ENCODE peak calls at places on chromosomes 12 and 14, in nine cellular contexts. G is MM.1S, E is cardiac fibroblast, M is BE2C, P is neural progenitor cell, I is tibial nerve, R is WERI-Rb-1, W is psoas muscle, Q is Panc1. T is an unnamed sample.

GRCh38 chr14:81427348-81428058 is 27.4 kb upstream of the STON2 start:
- DNase-seq in G (no peak), E (no peak), M (peak; percentile 76), P (peak; percentile 22), I (no peak), R (no peak), W (peak; percentile 72), Q (no peak), T (no peak)

GRCh38 chr12:104859144-104859543 is 98.9 kb downstream of the SLC41A2 start:
- DNase-seq in G (no peak), E (no peak), M (no peak), P (no peak), I (no peak), R (no peak), W (no peak), Q (no peak), T (no peak)

GRCh38 chr12:109594566-109595317 is 21.1 kb downstream of the MVK start:
- DNase-seq in G (no peak), E (no peak), M (no peak), P (no peak), I (no peak), R (peak; percentile 5), W (no peak), Q (no peak), T (no peak)

GRCh38 chr12:109727039-109727723 is 13.6 kb downstream of the FAM222A start:
- DNase-seq in G (no peak), E (no peak), M (peak; percentile 32), P (peak; percentile 77), I (peak; percentile 35), R (no peak), W (peak; percentile 41), Q (no peak), T (no peak)

GRCh38 chr14:83164016-83164415 is 1630.4 kb upstream of the SEL1L start:
- DNase-seq in G (no peak), E (no peak), M (no peak), P (no peak), I (no peak), R (no peak), W (no peak), Q (no peak), T (no peak)

GRCh38 chr14:68658029-68658509 is 134.8 kb downstream of the ZFP36L1 start:
- DNase-seq in G (no peak), E (no peak), M (no peak), P (no peak), I (no peak), R (no peak), W (no peak), Q (no peak), T (no peak)

GRCh38 chr12:39887824-39888223 is 218.1 kb downstream of the SLC2A13 start:
- DNase-seq in G (no peak), E (no peak), M (no peak), P (no peak), I (no peak), R (no peak), W (no peak), Q (no peak), T (no peak)

GRCh38 chr14:101082436-101083384 is 179.2 kb upstream of the RTL1 start:
- DNase-seq in G (no peak), E (no peak), M (no peak), P (no peak), I (no peak), R (no peak), W (no peak), Q (no peak), T (no peak)

GRCh38 chr14:65170768-65171251 is 68.5 kb upstream of the MAX start:
- DNase-seq in G (no peak), E (peak; percentile 87), M (peak; percentile 69), P (peak; percentile 74), I (no peak), R (peak; percentile 76), W (no peak), Q (no peak), T (no peak)

GRCh38 chr12:697426-697825 is 34.2 kb upstream of the NINJ2 start:
- DNase-seq in G (no peak), E (no peak), M (no peak), P (no peak), I (no peak), R (no peak), W (no peak), Q (no peak), T (no peak)
- H3K4me3 ChIP-seq in G (no peak overlapping the region), E (no peak overlapping the region), M (no peak overlapping the region), P (no peak overlapping the region), I (no peak overlapping the region), R (no peak overlapping the region), W (no peak overlapping the region), Q (no peak overlapping the region), T (no peak overlapping the region)

GRCh38 chr12:2541805-2542204 is 253.0 kb upstream of the FKBP4 start:
- DNase-seq in G (no peak), E (no peak), M (no peak), P (no peak), I (no peak), R (no peak), W (no peak), Q (no peak), T (no peak)
- TF ChIP-seq CTCF in G (no peak), E (no peak), M (no peak), P (no peak), I (no peak), R (no peak), W (no peak), Q (no peak), T (no peak)

DNA sequence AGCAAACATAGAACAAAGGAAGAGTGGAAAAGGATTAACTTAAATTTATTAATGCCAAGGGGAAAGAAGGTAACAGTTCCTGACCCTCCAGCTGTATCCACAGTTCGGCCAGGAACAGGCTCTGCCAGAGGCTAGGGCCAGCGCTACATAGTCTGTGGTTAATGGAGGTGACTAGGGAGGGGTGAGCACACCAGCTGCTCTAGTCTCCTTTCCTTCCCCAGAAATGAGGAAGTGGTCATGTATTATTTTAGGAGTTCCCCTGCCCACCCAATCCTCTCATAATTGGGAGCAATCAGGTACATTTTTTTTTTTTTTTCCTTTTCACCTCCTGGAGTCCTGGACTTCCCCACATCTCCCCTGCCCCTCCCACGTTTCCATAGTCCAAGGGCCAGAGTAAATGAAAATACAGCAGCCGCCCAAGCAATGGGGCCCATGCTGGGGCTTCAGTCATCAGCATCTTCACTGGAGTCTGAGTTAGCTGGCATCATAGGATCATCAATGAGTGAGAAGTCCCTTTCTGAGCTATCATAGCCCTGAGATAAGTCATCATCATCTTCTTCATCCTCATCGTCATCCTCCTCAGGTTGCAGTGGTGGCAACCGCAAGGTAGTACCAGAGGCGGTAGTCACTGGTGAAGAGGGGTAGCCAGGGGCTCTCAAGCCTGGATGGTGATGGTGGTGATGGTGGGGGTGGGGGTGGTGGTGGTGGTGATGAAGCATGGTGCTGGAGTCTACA is 1.5 kb upstream of the SUPT16H start:
- DNase-seq in G (no peak), E (no peak), M (no peak), P (peak; percentile 8), I (no peak), R (no peak), W (no peak), Q (no peak), T (no peak)
- H3K4me3 ChIP-seq in G (peak overlapping the region; percentile 87), E (no peak overlapping the region), M (no peak overlapping the region), P (peak overlapping the region; percentile 79), I (no peak overlapping the region), R (no peak overlapping the region), W (peak overlapping the region; percentile 82), Q (no peak overlapping the region), T (no peak overlapping the region)

GRCh38 chr12:7834701-7835100 is 38.0 kb downstream of the SLC2A14 start:
- DNase-seq in G (no peak), E (no peak), M (no peak), P (no peak), I (no peak), R (no peak), W (no peak), Q (no peak), T (no peak)

GRCh38 chr12:7833831-7834230 is 38.9 kb downstream of the SLC2A14 start:
- DNase-seq in G (no peak), E (no peak), M (no peak), P (no peak), I (no peak), R (no peak), W (no peak), Q (no peak), T (no peak)

GRCh38 chr12:7835766-7836165 is 36.9 kb downstream of the SLC2A14 start:
- DNase-seq in G (no peak), E (no peak), M (no peak), P (no peak), I (no peak), R (no peak), W (no peak), Q (no peak), T (no peak)

GRCh38 chr12:7835116-7835515 is 37.6 kb downstream of the SLC2A14 start:
- DNase-seq in G (no peak), E (no peak), M (no peak), P (no peak), I (no peak), R (no peak), W (no peak), Q (no peak), T (no peak)

DNA sequence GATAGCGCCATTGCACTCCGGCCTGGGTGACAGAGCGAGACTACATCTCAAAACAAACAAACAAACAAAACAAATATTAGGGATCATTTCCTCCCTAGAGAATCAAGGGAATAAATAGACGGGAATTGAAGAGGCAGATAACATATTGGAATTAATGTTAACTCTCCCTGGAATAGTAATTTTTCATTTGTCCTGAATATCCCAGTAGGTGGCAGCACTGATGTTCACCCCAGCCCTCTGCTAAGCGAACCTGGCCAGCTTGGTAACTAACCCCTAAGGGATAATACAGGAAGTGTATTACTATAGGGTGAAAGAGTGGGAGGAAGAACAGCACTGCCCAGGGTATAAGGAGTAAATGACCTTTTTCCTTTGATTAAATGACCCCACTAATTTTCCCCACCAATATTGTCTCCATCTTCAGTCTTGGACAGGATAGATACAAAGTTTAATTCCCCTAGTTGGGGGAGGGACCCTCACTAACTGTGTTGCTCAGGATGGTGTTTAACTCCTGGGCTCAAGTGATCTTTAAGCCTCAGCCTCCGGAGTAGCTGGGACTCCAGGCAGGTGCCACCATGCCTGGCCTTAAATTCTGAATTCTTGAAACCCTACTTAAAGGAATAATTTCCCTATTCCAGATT is 40.5 kb downstream of the SLC2A14 start:
- DNase-seq in G (peak; percentile 35), E (peak; percentile 78), M (peak; percentile 40), P (peak; percentile 58), I (no peak), R (peak; percentile 60), W (no peak), Q (peak; percentile 4), T (peak; percentile 34)
- TF ChIP-seq CTCF in G (peak; percentile 53), E (peak; percentile 66), M (peak; percentile 63), P (peak; percentile 69), I (peak; percentile 20), R (peak; percentile 40), W (no peak), Q (peak; percentile 70), T (peak; percentile 64)

DNA sequence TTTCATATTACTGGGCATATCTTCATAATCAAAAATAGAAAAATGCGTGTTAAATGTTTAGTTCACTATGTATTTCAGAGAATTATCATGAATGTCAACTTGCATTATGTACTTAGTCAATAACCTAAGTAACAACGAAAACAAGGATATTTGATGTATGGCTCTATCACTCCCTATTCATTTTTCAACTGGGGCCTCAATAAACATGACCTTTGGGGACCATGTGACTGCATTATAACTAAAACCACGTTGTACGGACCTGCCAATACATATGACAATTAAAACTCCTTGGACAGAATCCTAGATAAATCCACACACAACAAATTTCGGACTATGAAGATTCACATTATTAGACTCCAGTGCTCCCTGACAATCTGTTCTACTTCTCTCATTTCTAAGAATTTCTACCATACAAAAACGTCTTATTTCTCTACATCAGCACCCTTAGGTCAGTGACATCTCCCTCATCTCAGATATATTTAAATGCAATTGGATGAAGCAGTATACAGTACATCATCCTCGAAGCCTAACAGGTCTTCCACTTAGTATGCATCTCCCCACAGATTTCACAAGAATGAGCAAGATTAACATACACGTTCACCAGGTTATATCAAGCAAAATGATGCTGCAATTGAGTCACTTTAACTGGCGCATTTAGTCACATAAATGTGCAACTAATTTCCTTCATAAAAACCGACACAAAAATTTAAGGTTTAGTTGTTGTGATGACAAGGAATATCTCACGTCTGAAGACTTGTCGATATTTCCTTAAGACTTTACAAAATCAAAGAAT is 1.5 kb downstream of the UBE2N start:
- DNase-seq in G (no peak), E (no peak), M (no peak), P (no peak), I (no peak), R (no peak), W (no peak), Q (no peak), T (no peak)
- H3K4me3 ChIP-seq in G (peak overlapping the region; percentile 70), E (peak overlapping the region; percentile 76), M (peak overlapping the region; percentile 97), P (peak overlapping the region; percentile 93), I (peak overlapping the region; percentile 99), R (peak overlapping the region; percentile 99), W (peak overlapping the region; percentile 99), Q (peak overlapping the region; percentile 85), T (peak overlapping the region; percentile 79)

T was measured in AG04449.